ENCODE peak calls at places on chromosomes 3 and 15, in four cellular contexts. One of them, this sample, is unnamed.
A peak's percentile ranks its signal among the peaks of the same experiment; 100 is the strongest.

GRCh38 chr3:59717679-59718205 is 667.9 kb upstream of the CFAP20DC start:
- DNase-seq in stomach: no peak
- DNase-seq in CD8-positive, alpha-beta memory T cell: no peak
- DNase-seq in psoas muscle: no peak
- DNase-seq in this sample: no peak

GRCh38 chr15:43229977-43230376 is 9.2 kb upstream of the EPB42 start:
- DNase-seq in stomach: no peak
- DNase-seq in CD8-positive, alpha-beta memory T cell: no peak
- DNase-seq in psoas muscle: no peak
- DNase-seq in this sample: no peak

GRCh38 chr15:38559908-38560307 is 4.7 kb downstream of the RASGRP1 start:
- DNase-seq in stomach: no peak
- DNase-seq in CD8-positive, alpha-beta memory T cell: no peak
- DNase-seq in psoas muscle: no peak
- DNase-seq in this sample: no peak

GRCh38 chr15:84859143-84859542 is 25.3 kb upstream of the SLC28A1 start:
- DNase-seq in stomach: peak; percentile 71
- DNase-seq in CD8-positive, alpha-beta memory T cell: no peak
- DNase-seq in psoas muscle: no peak
- DNase-seq in this sample: no peak

GRCh38 chr3:167394003-167394402 is 13.9 kb upstream of the ZBBX start:
- DNase-seq in stomach: no peak
- DNase-seq in CD8-positive, alpha-beta memory T cell: no peak
- DNase-seq in psoas muscle: no peak
- DNase-seq in this sample: no peak

GRCh38 chr3:136262559-136262958 is 12.4 kb downstream of the PCCB start:
- DNase-seq in stomach: no peak
- DNase-seq in CD8-positive, alpha-beta memory T cell: no peak
- DNase-seq in psoas muscle: no peak
- DNase-seq in this sample: no peak

GRCh38 chr15:99118801-99119546 is 14.1 kb downstream of the SYNM start:
- DNase-seq in stomach: no peak
- DNase-seq in CD8-positive, alpha-beta memory T cell: no peak
- DNase-seq in psoas muscle: no peak
- DNase-seq in this sample: no peak

GRCh38 chr3:44359146-44359751 is 20.7 kb downstream of the TCAIM start:
- DNase-seq in stomach: no peak
- DNase-seq in CD8-positive, alpha-beta memory T cell: no peak
- DNase-seq in psoas muscle: no peak
- DNase-seq in this sample: no peak

GRCh38 chr3:45923755-45924154 is 19.5 kb upstream of the CXCR6 start:
- DNase-seq in stomach: no peak
- DNase-seq in CD8-positive, alpha-beta memory T cell: no peak
- DNase-seq in psoas muscle: no peak
- DNase-seq in this sample: no peak

GRCh38 chr15:76328106-76328696 is 8.4 kb upstream of the ISL2 start:
- DNase-seq in stomach: no peak
- DNase-seq in CD8-positive, alpha-beta memory T cell: no peak
- DNase-seq in psoas muscle: no peak
- DNase-seq in this sample: no peak

GRCh38 chr15:94615688-94616087 is 384.3 kb downstream of the MCTP2 start:
- DNase-seq in stomach: no peak
- DNase-seq in CD8-positive, alpha-beta memory T cell: no peak
- DNase-seq in psoas muscle: no peak
- DNase-seq in this sample: no peak

GRCh38 chr3:122186372-122186771 is 2.9 kb downstream of the CASR start:
- DNase-seq in stomach: no peak
- DNase-seq in CD8-positive, alpha-beta memory T cell: no peak
- DNase-seq in psoas muscle: no peak
- DNase-seq in this sample: no peak

GRCh38 chr15:70512772-70513362 is 250.5 kb downstream of the UACA start:
- DNase-seq in stomach: peak; percentile 50
- DNase-seq in CD8-positive, alpha-beta memory T cell: peak; percentile 31
- DNase-seq in psoas muscle: no peak
- DNase-seq in this sample: peak; percentile 55

GRCh38 chr15:75359537-75360250 is 8.7 kb downstream of the MAN2C1 start:
- DNase-seq in stomach: no peak
- DNase-seq in CD8-positive, alpha-beta memory T cell: no peak
- DNase-seq in psoas muscle: no peak
- DNase-seq in this sample: no peak

GRCh38 chr3:10394491-10395025 is 73.6 kb upstream of the SEC13 start:
- DNase-seq in stomach: no peak
- DNase-seq in CD8-positive, alpha-beta memory T cell: no peak
- DNase-seq in psoas muscle: no peak
- DNase-seq in this sample: no peak

DNA sequence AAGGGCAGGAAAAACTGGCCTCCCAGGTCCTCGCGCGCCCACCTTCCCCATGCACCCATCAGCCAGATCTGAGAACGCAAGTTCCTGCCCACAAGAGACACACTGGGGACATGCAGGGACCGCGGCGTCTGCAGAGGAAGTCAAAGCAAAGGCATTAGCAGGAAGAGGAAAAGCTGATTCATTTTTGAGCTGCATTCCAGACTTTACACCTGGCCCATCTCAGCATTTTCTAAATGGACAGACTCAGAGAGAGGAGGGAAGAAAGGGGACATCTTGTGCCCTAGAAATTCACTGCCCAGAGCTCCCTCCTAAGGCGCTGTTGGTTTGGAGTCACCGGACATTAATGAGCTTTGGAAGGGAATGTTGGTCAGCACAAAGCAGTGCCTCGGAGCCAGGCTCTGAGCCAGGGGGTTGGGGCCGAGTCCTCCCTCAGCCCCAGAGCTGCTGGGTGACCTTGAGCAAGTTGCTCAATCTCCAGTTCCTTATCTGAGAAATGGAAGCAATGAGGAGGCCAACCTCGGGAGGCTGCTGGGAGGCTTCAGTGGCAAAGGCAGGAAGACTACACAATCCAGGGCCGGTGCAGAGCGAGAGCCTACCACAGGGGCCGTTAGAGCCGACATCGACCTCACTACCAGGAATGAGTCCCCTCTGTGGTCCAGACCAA is 150.5 kb upstream of the IQSEC1 start:
- DNase-seq in stomach: no peak
- DNase-seq in CD8-positive, alpha-beta memory T cell: no peak
- DNase-seq in psoas muscle: no peak
- DNase-seq in this sample: no peak
- H3K4me1 ChIP-seq in stomach: no peaks in the 10 kb centered on the region
- H3K4me1 ChIP-seq in CD8-positive, alpha-beta memory T cell: no peaks in the 10 kb centered on the region
- H3K4me1 ChIP-seq in psoas muscle: no peaks in the 10 kb centered on the region
- H3K4me1 ChIP-seq in this sample: no peaks in the 10 kb centered on the region

DNA sequence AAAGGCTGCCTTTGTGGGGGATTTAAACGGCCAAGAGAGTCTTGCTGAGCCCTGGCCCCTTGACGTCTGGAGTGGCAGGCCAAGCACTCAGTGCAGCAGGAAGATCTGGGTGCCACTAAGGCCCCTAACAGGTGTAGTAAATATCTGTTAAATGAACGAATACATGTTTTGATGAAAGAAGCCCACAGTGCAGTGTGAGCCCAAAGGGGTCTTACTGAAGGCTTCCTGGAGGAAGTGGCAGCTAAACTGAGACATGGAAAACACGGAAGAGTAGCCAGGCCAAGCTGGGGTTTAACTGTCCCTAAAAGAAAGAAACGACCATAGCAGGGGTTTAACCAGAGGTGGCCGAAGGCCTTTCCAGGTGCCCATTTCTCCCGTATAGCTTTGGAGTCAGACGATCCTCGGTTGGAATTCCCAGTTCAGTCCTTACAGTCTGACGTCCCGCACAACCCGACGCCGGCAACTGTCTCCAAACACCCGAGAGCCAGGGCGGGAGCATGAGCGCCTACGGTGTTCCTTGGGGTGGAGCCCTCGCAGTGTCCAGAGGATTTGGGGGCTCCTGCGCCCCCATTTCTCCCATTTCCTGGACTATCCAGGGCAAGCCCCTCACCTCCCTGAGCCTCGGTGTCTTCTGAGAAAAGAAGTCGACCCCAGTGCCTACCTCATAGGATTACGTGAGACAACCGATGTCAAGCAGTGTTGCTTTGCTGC is 910 bp upstream of the ABHD6 start:
- DNase-seq in stomach: no peak
- DNase-seq in CD8-positive, alpha-beta memory T cell: no peak
- DNase-seq in psoas muscle: peak; percentile 14
- DNase-seq in this sample: no peak
- H3K27ac ChIP-seq in stomach: peak overlapping the region; percentile 85
- H3K27ac ChIP-seq in CD8-positive, alpha-beta memory T cell: peak overlapping the region; percentile 44
- H3K27ac ChIP-seq in psoas muscle: peak overlapping the region; percentile 74
- H3K27ac ChIP-seq in this sample: peak overlapping the region; percentile 62

GRCh38 chr3:47851888-47852603 is 49.1 kb downstream of the DHX30 start:
- DNase-seq in stomach: no peak
- DNase-seq in CD8-positive, alpha-beta memory T cell: no peak
- DNase-seq in psoas muscle: no peak
- DNase-seq in this sample: no peak
- H3K36me3 ChIP-seq in stomach: peaks cover 100% of the 10 kb centered on the region
- H3K36me3 ChIP-seq in CD8-positive, alpha-beta memory T cell: peaks cover 19% of the 10 kb centered on the region
- H3K36me3 ChIP-seq in psoas muscle: peaks cover 100% of the 10 kb centered on the region
- H3K36me3 ChIP-seq in this sample: peaks cover 62% of the 10 kb centered on the region

DNA sequence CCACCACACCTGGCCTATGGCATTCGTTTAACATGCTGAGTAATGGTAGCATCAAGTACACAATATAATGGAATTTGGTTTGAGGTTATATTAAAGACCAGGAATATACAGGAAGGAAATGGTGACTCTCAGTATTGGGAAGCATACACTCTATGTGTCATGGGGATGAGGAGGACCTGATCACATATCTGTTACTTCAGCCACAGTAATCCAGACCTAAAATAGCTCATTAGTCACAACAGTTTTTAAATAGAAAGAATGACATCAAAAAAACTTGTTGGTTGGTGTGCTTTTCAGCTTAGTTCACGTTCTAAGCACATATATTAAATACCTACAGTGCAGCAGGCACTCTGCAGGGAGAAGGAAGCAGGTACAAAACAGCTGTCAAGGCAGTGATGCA is 52.5 kb upstream of the ATP2C1 start:
- DNase-seq in stomach: no peak
- DNase-seq in CD8-positive, alpha-beta memory T cell: no peak
- DNase-seq in psoas muscle: no peak
- DNase-seq in this sample: no peak
- H3K4me1 ChIP-seq in stomach: no peaks in the 10 kb centered on the region
- H3K4me1 ChIP-seq in CD8-positive, alpha-beta memory T cell: no peaks in the 10 kb centered on the region
- H3K4me1 ChIP-seq in psoas muscle: peaks cover 53% of the 10 kb centered on the region
- H3K4me1 ChIP-seq in this sample: no peaks in the 10 kb centered on the region

GRCh38 chr15:51770902-51771301 is 19.5 kb downstream of the TMOD2 start:
- DNase-seq in stomach: no peak
- DNase-seq in CD8-positive, alpha-beta memory T cell: no peak
- DNase-seq in psoas muscle: no peak
- DNase-seq in this sample: no peak

GRCh38 chr15:51765751-51766150 is 14.4 kb downstream of the TMOD2 start:
- DNase-seq in stomach: no peak
- DNase-seq in CD8-positive, alpha-beta memory T cell: no peak
- DNase-seq in psoas muscle: no peak
- DNase-seq in this sample: no peak

GRCh38 chr15:51771773-51772172 is 20.4 kb downstream of the TMOD2 start:
- DNase-seq in stomach: no peak
- DNase-seq in CD8-positive, alpha-beta memory T cell: no peak
- DNase-seq in psoas muscle: no peak
- DNase-seq in this sample: no peak

GRCh38 chr15:51768018-51768417 is 16.6 kb downstream of the TMOD2 start:
- DNase-seq in stomach: no peak
- DNase-seq in CD8-positive, alpha-beta memory T cell: no peak
- DNase-seq in psoas muscle: no peak
- DNase-seq in this sample: no peak
- H3K27ac ChIP-seq in stomach: no peak overlapping the region
- H3K27ac ChIP-seq in CD8-positive, alpha-beta memory T cell: no peak overlapping the region
- H3K27ac ChIP-seq in psoas muscle: no peak overlapping the region
- H3K27ac ChIP-seq in this sample: no peak overlapping the region

DNA sequence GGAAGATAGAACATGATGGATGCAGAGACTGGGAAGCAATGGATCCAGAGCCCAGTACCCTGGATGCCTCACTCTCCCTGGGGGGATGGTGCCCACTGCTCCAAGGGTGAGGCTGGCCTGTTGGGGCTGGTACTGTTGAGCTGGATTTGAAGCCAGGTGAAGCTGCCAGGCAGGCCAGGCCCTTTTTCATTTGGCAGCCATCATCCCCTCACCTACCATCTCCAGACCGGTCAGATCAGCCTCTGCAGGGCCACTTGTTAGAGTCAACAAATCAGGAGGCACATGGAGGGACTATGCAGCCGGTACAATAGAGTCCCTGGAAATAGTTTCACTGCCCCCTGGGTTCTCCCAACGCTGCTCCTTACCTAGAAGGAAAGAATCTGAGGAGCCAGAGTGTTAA is 5.9 kb downstream of the MAPKAPK3 start:
- DNase-seq in stomach: no peak
- DNase-seq in CD8-positive, alpha-beta memory T cell: no peak
- DNase-seq in psoas muscle: no peak
- DNase-seq in this sample: no peak
- H3K36me3 ChIP-seq in stomach: peaks cover 10% of the 10 kb centered on the region
- H3K36me3 ChIP-seq in CD8-positive, alpha-beta memory T cell: peaks cover 5% of the 10 kb centered on the region
- H3K36me3 ChIP-seq in psoas muscle: peaks cover 20% of the 10 kb centered on the region
- H3K36me3 ChIP-seq in this sample: no peaks in the 10 kb centered on the region

DNA sequence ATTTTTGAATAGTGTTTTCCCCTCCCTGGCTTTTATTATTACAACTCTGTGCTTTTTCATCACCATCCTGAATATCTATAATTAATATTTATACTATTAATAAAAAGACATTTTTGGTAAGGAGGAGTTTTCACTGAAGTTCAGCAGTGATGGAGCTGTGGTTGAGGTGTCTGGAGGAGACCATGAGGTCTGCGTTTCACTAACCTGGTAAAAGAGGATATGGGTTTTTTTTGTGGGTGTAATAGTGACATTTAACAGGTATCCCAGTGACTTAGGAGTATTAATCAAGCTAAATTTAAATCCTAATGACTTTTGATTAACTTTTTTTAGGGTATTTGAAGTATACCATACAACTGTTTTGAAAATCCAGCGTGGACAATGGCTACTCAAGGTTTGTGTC is 24.4 kb downstream of the CTNNB1 start:
- DNase-seq in stomach: no peak
- DNase-seq in CD8-positive, alpha-beta memory T cell: no peak
- DNase-seq in psoas muscle: no peak
- DNase-seq in this sample: no peak
- H3K4me1 ChIP-seq in stomach: peaks cover 43% of the 10 kb centered on the region
- H3K4me1 ChIP-seq in CD8-positive, alpha-beta memory T cell: peaks cover 35% of the 10 kb centered on the region
- H3K4me1 ChIP-seq in psoas muscle: peaks cover 54% of the 10 kb centered on the region
- H3K4me1 ChIP-seq in this sample: peaks cover 40% of the 10 kb centered on the region